ENCODE peak calls at places on chromosomes 13 and 19, in seven cellular contexts. S is mucosa of descending colon; H is A549; D is HTR-8/SVneo; P is kidney epithelial cell; N is CD4-positive, alpha-beta memory T cell; R is GM12892. E is an unnamed sample.

GRCh38 chr13:24032252-24032651 is 128.3 kb upstream of the SPATA13 start:
- DNase-seq in N (no peak), D (no peak), R (no peak), S (no peak), P (no peak), H (no peak), E (no peak)

GRCh38 chr13:44667950-44668349 is 91.8 kb upstream of the TSC22D1 start:
- DNase-seq in S (no peak), D (no peak), P (no peak), R (no peak), H (no peak), N (no peak), E (peak)

GRCh38 chr13:100300213-100300612 is 211.3 kb downstream of the PCCA start:
- DNase-seq in R (no peak), P (no peak), S (no peak), N (no peak), H (no peak), D (no peak), E (no peak)

GRCh38 chr13:30154531-30154930 is 152.8 kb downstream of the KATNAL1 start:
- DNase-seq in N (no peak), D (no peak), H (no peak), S (no peak), R (no peak), P (no peak), E (no peak)

GRCh38 chr19:2142173-2142829 is 9.1 kb downstream of the AP3D1 start:
- DNase-seq in S (no peak), P (no peak), H (no peak), N (no peak), D (no peak), R (no peak), E (no peak)

GRCh38 chr13:46743191-46743590 is 53.8 kb downstream of the ESD start:
- DNase-seq in H (no peak), D (no peak), P (no peak), R (no peak), N (no peak), S (no peak), E (no peak)

GRCh38 chr19:56403261-56403660 is 871 bp upstream of the ZNF583 start:
- DNase-seq in R (no peak), N (no peak), P (no peak), D (no peak), H (no peak), S (no peak), E (no peak)

GRCh38 chr19:1125601-1126533 is 22.1 kb downstream of the GPX4 start:
- DNase-seq in S (no peak), D (no peak), N (no peak), R (no peak), H (no peak), P (no peak), E (no peak)

GRCh38 chr19:38740252-38740592 is 4.1 kb downstream of the CAPN12 start:
- DNase-seq in D (no peak), S (no peak), H (no peak), P (no peak), N (no peak), R (no peak), E (no peak)

GRCh38 chr13:76503756-76504155 is 382.4 kb downstream of the KCTD12 start:
- DNase-seq in N (no peak), H (no peak), S (no peak), D (no peak), P (no peak), R (no peak), E (no peak)

E was measured in COLO829.